ENCODE peak calls at places on chromosome 5, in four cellular contexts. O is esophagus squamous epithelium, A is mammary epithelial cell, M is hepatocyte. X is an unnamed sample.

GRCh38 chr5:90227688-90228087 is 181.9 kb downstream of the CETN3 start:
- DNase-seq in O (no peak), A (no peak), M (no peak), X (peak; percentile 45)

GRCh38 chr5:127275641-127276193 is 14.9 kb upstream of the MEGF10 start:
- DNase-seq in O (no peak), A (no peak), M (no peak), X (no peak)

GRCh38 chr5:43193171-43193951 is 1.3 kb downstream of the NIM1K start:
- DNase-seq in O (no peak), A (peak; percentile 86), M (peak; percentile 57), X (no peak)

GRCh38 chr5:72555871-72556270 is 48.7 kb upstream of the ZNF366 start:
- DNase-seq in O (no peak), A (no peak), M (peak; percentile 19), X (no peak)

GRCh38 chr5:122772446-122772845 is 2.4 kb upstream of the SNX2 start:
- DNase-seq in O (no peak), A (no peak), M (no peak), X (no peak)

GRCh38 chr5:104443706-104444105 is 881.1 kb upstream of the NUDT12 start:
- DNase-seq in O (no peak), A (no peak), M (no peak), X (no peak)

GRCh38 chr5:164809831-164810230 is 1304.4 kb downstream of the MAT2B start:
- DNase-seq in O (no peak), A (no peak), M (no peak), X (no peak)

GRCh38 chr5:83750759-83751158 is 30.1 kb upstream of the HAPLN1 start:
- DNase-seq in O (no peak), A (no peak), M (no peak), X (no peak)

GRCh38 chr5:38423536-38424178 is 132.8 kb downstream of the LIFR start:
- DNase-seq in O (no peak), A (no peak), M (no peak), X (no peak)

GRCh38 chr5:111135946-111136345 is 43.8 kb downstream of the WDR36 start:
- DNase-seq in O (no peak), A (peak; percentile 83), M (no peak), X (no peak)

GRCh38 chr5:128353416-128354107 is 184.5 kb downstream of the FBN2 start:
- DNase-seq in O (no peak), A (no peak), M (no peak), X (no peak)

GRCh38 chr5:20572560-20572959 is 584.6 kb upstream of the CDH18 start:
- DNase-seq in O (no peak), A (peak; percentile 89), M (peak; percentile 13), X (no peak)

GRCh38 chr5:92885950-92886349 is 695.1 kb downstream of the NR2F1-AS1 start:
- DNase-seq in O (no peak), A (no peak), M (no peak), X (no peak)

GRCh38 chr5:40479939-40480338 is 199.8 kb upstream of the PTGER4 start:
- DNase-seq in O (no peak), A (no peak), M (no peak), X (no peak)

GRCh38 chr5:56818409-56819026 is 3.2 kb downstream of the MAP3K1 start:
- DNase-seq in O (no peak), A (peak; percentile 26), M (no peak), X (no peak)

GRCh38 chr5:119417891-119418781 is 34.2 kb upstream of the HSD17B4 start:
- DNase-seq in O (no peak), A (peak; percentile 48), M (no peak), X (no peak)

GRCh38 chr5:93607367-93608258 is 24.6 kb downstream of the NR2F1 start:
- DNase-seq in O (no peak), A (peak; percentile 41), M (peak; percentile 65), X (peak; percentile 62)

GRCh38 chr5:76787237-76787636 is 31.6 kb upstream of the F2RL1 start:
- DNase-seq in O (no peak), A (peak; percentile 69), M (peak; percentile 78), X (peak; percentile 71)

GRCh38 chr5:180137401-180138213 is 66.0 kb upstream of the RNF130 start:
- DNase-seq in O (no peak), A (no peak), M (no peak), X (no peak)

GRCh38 chr5:71939452-71939932 is 167.8 kb upstream of the MAP1B start:
- DNase-seq in O (no peak), A (no peak), M (no peak), X (no peak)

GRCh38 chr5:74935752-74936091 is 69.5 kb upstream of the FAM169A start:
- DNase-seq in O (no peak), A (no peak), M (no peak), X (no peak)

GRCh38 chr5:57171818-57172465 is 1.9 kb upstream of the GPBP1 start:
- DNase-seq in O (no peak), A (peak; percentile 68), M (peak; percentile 60), X (peak; percentile 49)

GRCh38 chr5:141757402-141757801 is 75.4 kb upstream of the ARAP3 start:
- DNase-seq in O (no peak), A (peak; percentile 62), M (peak; percentile 40), X (peak; percentile 48)

GRCh38 chr5:61277781-61278180 is 54.3 kb upstream of the ZSWIM6 start:
- DNase-seq in O (no peak), A (peak; percentile 82), M (no peak), X (no peak)

GRCh38 chr5:77418601-77419591 is 73.2 kb downstream of the WDR41 start:
- DNase-seq in O (no peak), A (peak; percentile 6), M (no peak), X (no peak)

GRCh38 chr5:137086289-137086838 is 412.8 kb downstream of the SPOCK1 start:
- DNase-seq in O (no peak), A (no peak), M (no peak), X (no peak)

GRCh38 chr5:168013546-168013945 is 277.9 kb upstream of the WWC1 start:
- DNase-seq in O (no peak), A (no peak), M (no peak), X (no peak)

GRCh38 chr5:171386006-171386671 is 1.5 kb upstream of the NPM1 start:
- DNase-seq in O (no peak), A (no peak), M (no peak), X (no peak)

GRCh38 chr5:171387255-171387969 is at the start of gene NPM1:
- DNase-seq in O (peak; percentile 88), A (peak; percentile 97), M (peak; percentile 100), X (peak; percentile 99)

GRCh38 chr5:171386861-171387254 is 791 bp upstream of the NPM1 start:
- DNase-seq in O (no peak), A (no peak), M (peak; percentile 22), X (no peak)

GRCh38 chr5:171388816-171389168 is 1.1 kb downstream of the NPM1 start:
- DNase-seq in O (no peak), A (no peak), M (no peak), X (no peak)

GRCh38 chr5:171387970-171388815 is 544 bp downstream of the NPM1 start:
- DNase-seq in O (peak; percentile 26), A (peak; percentile 74), M (peak; percentile 89), X (peak; percentile 69)
- H3K36me3 ChIP-seq in O (no peaks in the 10 kb centered on the region), A (peaks cover 30% of the 10 kb centered on the region), M (peaks cover 3% of the 10 kb centered on the region), X (peaks cover 3% of the 10 kb centered on the region)

DNA sequence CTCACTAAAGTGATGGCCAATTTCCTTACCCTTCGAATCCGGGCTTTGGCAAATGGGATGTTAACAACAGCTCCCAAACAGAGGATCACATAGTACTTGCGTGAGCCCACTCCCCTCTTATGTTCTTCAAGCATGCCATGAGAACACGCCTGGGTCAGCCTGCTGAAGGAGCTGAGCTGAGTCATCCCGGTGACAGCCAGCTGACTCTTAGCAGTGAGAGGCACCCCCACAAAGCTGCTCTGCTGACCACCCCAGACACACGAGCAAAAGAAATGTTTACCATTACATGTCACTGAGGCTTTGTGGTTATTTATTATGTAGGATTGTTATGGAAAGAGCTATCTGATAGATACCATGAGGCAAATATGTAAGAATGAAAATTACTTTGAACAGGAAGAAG is 69.1 kb upstream of the LHFPL2 start:
- DNase-seq in O (no peak), A (no peak), M (peak; percentile 47), X (no peak)
- H3K4me1 ChIP-seq in O (no peaks in the 10 kb centered on the region), A (no peaks in the 10 kb centered on the region), M (peaks cover 25% of the 10 kb centered on the region), X (peaks cover 3% of the 10 kb centered on the region)

DNA sequence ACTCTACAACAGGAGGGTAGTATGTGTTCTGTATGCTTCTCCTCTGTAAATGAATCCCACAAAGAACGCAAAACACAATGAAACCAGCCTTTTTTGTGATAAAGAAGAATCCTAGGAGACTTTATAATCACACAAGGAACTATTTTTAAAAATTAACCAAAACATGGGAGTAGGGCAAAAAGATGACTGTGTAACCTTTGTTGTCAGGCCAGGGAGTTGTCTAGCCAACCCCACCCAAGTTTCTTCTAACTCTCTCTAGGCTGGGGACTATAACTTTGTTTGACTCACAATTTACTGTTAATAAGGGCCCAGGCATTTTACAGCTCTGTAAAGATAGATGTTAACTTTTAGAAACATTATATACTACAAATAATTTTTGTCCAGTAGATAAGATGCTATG is 176.1 kb downstream of the ADAMTS12 start:
- DNase-seq in O (no peak), A (no peak), M (no peak), X (no peak)
- H3K36me3 ChIP-seq in O (no peaks in the 10 kb centered on the region), A (no peaks in the 10 kb centered on the region), M (no peaks in the 10 kb centered on the region), X (no peaks in the 10 kb centered on the region)

GRCh38 chr5:151184316-151185042 is 26.9 kb upstream of the ANXA6 start:
- DNase-seq in O (no peak), A (no peak), M (no peak), X (no peak)
- H3K4me1 ChIP-seq in O (no peaks in the 10 kb centered on the region), A (no peaks in the 10 kb centered on the region), M (peaks cover 7% of the 10 kb centered on the region), X (no peaks in the 10 kb centered on the region)

GRCh38 chr5:5687113-5687512 is 264.6 kb downstream of the ICE1 start:
- DNase-seq in O (no peak), A (no peak), M (no peak), X (no peak)
- H3K36me3 ChIP-seq in O (no peaks in the 10 kb centered on the region), A (no peaks in the 10 kb centered on the region), M (no peaks in the 10 kb centered on the region), X (no peaks in the 10 kb centered on the region)

GRCh38 chr5:15720515-15720914 is 220.5 kb downstream of the FBXL7 start:
- DNase-seq in O (no peak), A (no peak), M (no peak), X (no peak)

GRCh38 chr5:15719784-15720183 is 219.8 kb downstream of the FBXL7 start:
- DNase-seq in O (no peak), A (no peak), M (no peak), X (no peak)

GRCh38 chr5:15715966-15716365 is 216.0 kb downstream of the FBXL7 start:
- DNase-seq in O (no peak), A (no peak), M (no peak), X (no peak)

GRCh38 chr5:15717002-15717401 is 217.0 kb downstream of the FBXL7 start:
- DNase-seq in O (no peak), A (no peak), M (no peak), X (no peak)

DNA sequence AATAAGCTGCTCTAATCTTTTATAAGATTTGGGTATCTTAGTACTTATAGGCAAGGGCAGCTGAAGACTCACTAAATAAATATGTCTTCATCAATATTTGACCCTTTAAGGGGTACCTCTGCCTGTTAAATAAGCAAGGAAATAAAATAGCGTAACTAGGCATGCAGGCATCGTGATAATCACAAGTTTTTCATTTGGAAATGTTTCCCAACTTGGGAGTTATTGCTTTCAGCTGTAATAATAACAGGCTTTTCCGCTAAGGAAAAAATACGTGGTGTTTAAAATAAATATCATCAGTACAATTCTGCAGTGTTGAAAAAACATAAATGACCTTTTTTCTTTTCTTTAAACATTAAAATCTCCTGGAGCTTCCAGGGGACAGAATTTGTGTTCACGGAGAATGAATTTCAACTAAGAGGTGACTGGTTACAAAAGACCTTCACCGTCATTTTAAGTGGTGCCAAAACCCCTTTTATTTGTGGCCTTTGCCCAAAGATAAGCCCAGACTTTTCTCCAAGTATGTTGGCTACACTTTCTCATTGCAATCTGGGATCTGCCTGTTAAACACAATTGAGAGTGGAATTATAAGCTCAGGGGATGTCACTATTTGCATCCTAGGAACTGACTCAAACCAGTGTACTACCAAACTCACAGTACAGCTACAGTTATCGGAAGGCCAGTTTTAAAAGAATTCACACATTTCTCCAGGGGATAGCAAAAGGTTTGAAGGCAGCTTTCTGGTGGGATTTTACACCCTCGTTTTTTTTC is 218.6 kb downstream of the FBXL7 start:
- DNase-seq in O (no peak), A (no peak), M (no peak), X (no peak)
- H3K4me1 ChIP-seq in O (no peaks in the 10 kb centered on the region), A (no peaks in the 10 kb centered on the region), M (peaks cover 15% of the 10 kb centered on the region), X (no peaks in the 10 kb centered on the region)

X was measured in small intestine.